ENCODE peak calls at places on chromosomes 16 and 17, in eight cellular contexts. One of them, this sample, is unnamed.

GRCh38 chr16:1181715-1182671 is 29.1 kb downstream of the CACNA1H start:
- DNase-seq in sigmoid colon: peak; percentile 94
- DNase-seq in ovary: peak; percentile 93
- DNase-seq in suprapubic skin: no peak
- DNase-seq in GM12891: no peak
- DNase-seq in upper lobe of left lung: peak; percentile 89
- DNase-seq in A549: peak; percentile 83
- DNase-seq in body of pancreas: peak; percentile 78
- DNase-seq in this sample: no peak

GRCh38 chr17:34487616-34488015 is 91.8 kb upstream of the TMEM132E start:
- DNase-seq in sigmoid colon: no peak
- DNase-seq in ovary: no peak
- DNase-seq in suprapubic skin: no peak
- DNase-seq in GM12891: no peak
- DNase-seq in upper lobe of left lung: peak; percentile 54
- DNase-seq in A549: no peak
- DNase-seq in body of pancreas: no peak
- DNase-seq in this sample: no peak

GRCh38 chr17:3973498-3974137 is 9.4 kb upstream of the ATP2A3 start:
- DNase-seq in sigmoid colon: no peak
- DNase-seq in ovary: no peak
- DNase-seq in suprapubic skin: no peak
- DNase-seq in GM12891: no peak
- DNase-seq in upper lobe of left lung: no peak
- DNase-seq in A549: no peak
- DNase-seq in body of pancreas: no peak
- DNase-seq in this sample: no peak

GRCh38 chr16:83443972-83444371 is 363.8 kb upstream of the HSBP1 start:
- DNase-seq in sigmoid colon: no peak
- DNase-seq in ovary: no peak
- DNase-seq in suprapubic skin: no peak
- DNase-seq in GM12891: no peak
- DNase-seq in upper lobe of left lung: no peak
- DNase-seq in A549: no peak
- DNase-seq in body of pancreas: no peak
- DNase-seq in this sample: no peak

GRCh38 chr16:56113223-56113622 is 78.1 kb upstream of the GNAO1 start:
- DNase-seq in sigmoid colon: no peak
- DNase-seq in ovary: no peak
- DNase-seq in suprapubic skin: no peak
- DNase-seq in GM12891: no peak
- DNase-seq in upper lobe of left lung: no peak
- DNase-seq in A549: no peak
- DNase-seq in body of pancreas: no peak
- DNase-seq in this sample: no peak

GRCh38 chr16:83722501-83723183 is 85.1 kb upstream of the HSBP1 start:
- DNase-seq in sigmoid colon: no peak
- DNase-seq in ovary: no peak
- DNase-seq in suprapubic skin: peak; percentile 28
- DNase-seq in GM12891: no peak
- DNase-seq in upper lobe of left lung: no peak
- DNase-seq in A549: no peak
- DNase-seq in body of pancreas: no peak
- DNase-seq in this sample: no peak

GRCh38 chr16:85978976-85979375 is 80.0 kb downstream of the IRF8 start:
- DNase-seq in sigmoid colon: no peak
- DNase-seq in ovary: no peak
- DNase-seq in suprapubic skin: no peak
- DNase-seq in GM12891: no peak
- DNase-seq in upper lobe of left lung: no peak
- DNase-seq in A549: no peak
- DNase-seq in body of pancreas: no peak
- DNase-seq in this sample: no peak

GRCh38 chr17:77687417-77687816 is 271.1 kb upstream of the TNRC6C start:
- DNase-seq in sigmoid colon: no peak
- DNase-seq in ovary: no peak
- DNase-seq in suprapubic skin: peak; percentile 28
- DNase-seq in GM12891: no peak
- DNase-seq in upper lobe of left lung: no peak
- DNase-seq in A549: no peak
- DNase-seq in body of pancreas: no peak
- DNase-seq in this sample: no peak

GRCh38 chr17:15273141-15273793 is 8.1 kb upstream of the PMP22 start:
- DNase-seq in sigmoid colon: no peak
- DNase-seq in ovary: no peak
- DNase-seq in suprapubic skin: no peak
- DNase-seq in GM12891: no peak
- DNase-seq in upper lobe of left lung: no peak
- DNase-seq in A549: peak; percentile 89
- DNase-seq in body of pancreas: no peak
- DNase-seq in this sample: peak; percentile 18

GRCh38 chr17:18280239-18280638 is 19.8 kb downstream of the MIEF2 start:
- DNase-seq in sigmoid colon: no peak
- DNase-seq in ovary: no peak
- DNase-seq in suprapubic skin: no peak
- DNase-seq in GM12891: no peak
- DNase-seq in upper lobe of left lung: no peak
- DNase-seq in A549: no peak
- DNase-seq in body of pancreas: no peak
- DNase-seq in this sample: no peak

GRCh38 chr17:50114849-50115357 is 15.1 kb downstream of the SAMD14 start:
- DNase-seq in sigmoid colon: no peak
- DNase-seq in ovary: no peak
- DNase-seq in suprapubic skin: no peak
- DNase-seq in GM12891: no peak
- DNase-seq in upper lobe of left lung: no peak
- DNase-seq in A549: peak; percentile 82
- DNase-seq in body of pancreas: peak; percentile 56
- DNase-seq in this sample: peak; percentile 56

GRCh38 chr16:77585852-77586251 is 136.5 kb upstream of the NUDT7 start:
- DNase-seq in sigmoid colon: no peak
- DNase-seq in ovary: no peak
- DNase-seq in suprapubic skin: no peak
- DNase-seq in GM12891: no peak
- DNase-seq in upper lobe of left lung: no peak
- DNase-seq in A549: peak; percentile 57
- DNase-seq in body of pancreas: no peak
- DNase-seq in this sample: no peak

GRCh38 chr16:87701505-87701921 is 64.3 kb downstream of the KLHDC4 start:
- DNase-seq in sigmoid colon: no peak
- DNase-seq in ovary: no peak
- DNase-seq in suprapubic skin: no peak
- DNase-seq in GM12891: no peak
- DNase-seq in upper lobe of left lung: peak; percentile 68
- DNase-seq in A549: no peak
- DNase-seq in body of pancreas: no peak
- DNase-seq in this sample: no peak

GRCh38 chr17:80430446-80431245 is 15.7 kb downstream of the ENDOV start:
- DNase-seq in sigmoid colon: no peak
- DNase-seq in ovary: no peak
- DNase-seq in suprapubic skin: no peak
- DNase-seq in GM12891: no peak
- DNase-seq in upper lobe of left lung: peak; percentile 43
- DNase-seq in A549: no peak
- DNase-seq in body of pancreas: no peak
- DNase-seq in this sample: no peak

GRCh38 chr17:76271669-76272540 is 6.8 kb downstream of the UBALD2 start:
- DNase-seq in sigmoid colon: no peak
- DNase-seq in ovary: peak; percentile 48
- DNase-seq in suprapubic skin: no peak
- DNase-seq in GM12891: peak; percentile 83
- DNase-seq in upper lobe of left lung: peak; percentile 87
- DNase-seq in A549: no peak
- DNase-seq in body of pancreas: peak; percentile 80
- DNase-seq in this sample: no peak

GRCh38 chr16:72664480-72665408 is 383.2 kb downstream of the ZFHX3 start:
- DNase-seq in sigmoid colon: peak; percentile 99
- DNase-seq in ovary: peak; percentile 96
- DNase-seq in suprapubic skin: peak; percentile 96
- DNase-seq in GM12891: peak; percentile 73
- DNase-seq in upper lobe of left lung: peak; percentile 90
- DNase-seq in A549: peak; percentile 98
- DNase-seq in body of pancreas: peak; percentile 98
- DNase-seq in this sample: peak; percentile 98

GRCh38 chr16:3716831-3717234 is 491 bp downstream of the TRAP1 start:
- DNase-seq in sigmoid colon: no peak
- DNase-seq in ovary: no peak
- DNase-seq in suprapubic skin: no peak
- DNase-seq in GM12891: no peak
- DNase-seq in upper lobe of left lung: no peak
- DNase-seq in A549: peak; percentile 29
- DNase-seq in body of pancreas: peak; percentile 58
- DNase-seq in this sample: peak; percentile 69

GRCh38 chr16:9526791-9527190 is 435.3 kb downstream of the HAPSTR1 start:
- DNase-seq in sigmoid colon: no peak
- DNase-seq in ovary: no peak
- DNase-seq in suprapubic skin: no peak
- DNase-seq in GM12891: no peak
- DNase-seq in upper lobe of left lung: no peak
- DNase-seq in A549: no peak
- DNase-seq in body of pancreas: no peak
- DNase-seq in this sample: no peak

GRCh38 chr17:75848523-75849303 is 4.5 kb upstream of the UNC13D start:
- DNase-seq in sigmoid colon: peak; percentile 82
- DNase-seq in ovary: peak; percentile 78
- DNase-seq in suprapubic skin: no peak
- DNase-seq in GM12891: peak; percentile 52
- DNase-seq in upper lobe of left lung: peak; percentile 83
- DNase-seq in A549: peak; percentile 78
- DNase-seq in body of pancreas: peak; percentile 90
- DNase-seq in this sample: peak; percentile 84

GRCh38 chr16:67207116-67207856 is 8.4 kb downstream of the ELMO3 start:
- DNase-seq in sigmoid colon: no peak
- DNase-seq in ovary: no peak
- DNase-seq in suprapubic skin: no peak
- DNase-seq in GM12891: no peak
- DNase-seq in upper lobe of left lung: peak; percentile 75
- DNase-seq in A549: no peak
- DNase-seq in body of pancreas: no peak
- DNase-seq in this sample: no peak
- TF ChIP-seq POLR2A in sigmoid colon: no peak
- TF ChIP-seq POLR2A in ovary: no peak
- TF ChIP-seq POLR2A in suprapubic skin: no peak
- TF ChIP-seq POLR2A in GM12891: no peak
- TF ChIP-seq POLR2A in upper lobe of left lung: no peak
- TF ChIP-seq POLR2A in A549: no peak
- TF ChIP-seq POLR2A in body of pancreas: no peak
- TF ChIP-seq POLR2A in this sample: peak; percentile 42

GRCh38 chr17:48818361-48818841 is 1.4 kb upstream of the TTLL6 start:
- DNase-seq in sigmoid colon: no peak
- DNase-seq in ovary: no peak
- DNase-seq in suprapubic skin: no peak
- DNase-seq in GM12891: no peak
- DNase-seq in upper lobe of left lung: no peak
- DNase-seq in A549: no peak
- DNase-seq in body of pancreas: no peak
- DNase-seq in this sample: no peak
- TF ChIP-seq POLR2A in sigmoid colon: no peak
- TF ChIP-seq POLR2A in ovary: no peak
- TF ChIP-seq POLR2A in suprapubic skin: no peak
- TF ChIP-seq POLR2A in GM12891: no peak
- TF ChIP-seq POLR2A in upper lobe of left lung: no peak
- TF ChIP-seq POLR2A in A549: no peak
- TF ChIP-seq POLR2A in body of pancreas: no peak
- TF ChIP-seq POLR2A in this sample: no peak

GRCh38 chr16:46923513-46924295 is 39.5 kb downstream of the GPT2 start:
- DNase-seq in sigmoid colon: no peak
- DNase-seq in ovary: no peak
- DNase-seq in suprapubic skin: no peak
- DNase-seq in GM12891: no peak
- DNase-seq in upper lobe of left lung: no peak
- DNase-seq in A549: no peak
- DNase-seq in body of pancreas: no peak
- DNase-seq in this sample: no peak
- TF ChIP-seq POLR2A in sigmoid colon: no peak
- TF ChIP-seq POLR2A in ovary: no peak
- TF ChIP-seq POLR2A in suprapubic skin: no peak
- TF ChIP-seq POLR2A in GM12891: no peak
- TF ChIP-seq POLR2A in upper lobe of left lung: no peak
- TF ChIP-seq POLR2A in A549: no peak
- TF ChIP-seq POLR2A in body of pancreas: no peak
- TF ChIP-seq POLR2A in this sample: no peak

GRCh38 chr17:81666092-81666341 is 388 bp downstream of the OXLD1 start:
- DNase-seq in sigmoid colon: no peak
- DNase-seq in ovary: no peak
- DNase-seq in suprapubic skin: no peak
- DNase-seq in GM12891: no peak
- DNase-seq in upper lobe of left lung: no peak
- DNase-seq in A549: no peak
- DNase-seq in body of pancreas: no peak
- DNase-seq in this sample: no peak

GRCh38 chr17:81664051-81664470 is 2.3 kb downstream of the OXLD1 start:
- DNase-seq in sigmoid colon: no peak
- DNase-seq in ovary: no peak
- DNase-seq in suprapubic skin: no peak
- DNase-seq in GM12891: no peak
- DNase-seq in upper lobe of left lung: peak; percentile 19
- DNase-seq in A549: no peak
- DNase-seq in body of pancreas: no peak
- DNase-seq in this sample: no peak

GRCh38 chr17:81667754-81668153 is 1.2 kb downstream of the CCDC137 start:
- DNase-seq in sigmoid colon: no peak
- DNase-seq in ovary: no peak
- DNase-seq in suprapubic skin: no peak
- DNase-seq in GM12891: no peak
- DNase-seq in upper lobe of left lung: no peak
- DNase-seq in A549: no peak
- DNase-seq in body of pancreas: no peak
- DNase-seq in this sample: peak; percentile 28

GRCh38 chr17:81666342-81667191 is at the start of the genes CCDC137 and OXLD1:
- DNase-seq in sigmoid colon: peak; percentile 98
- DNase-seq in ovary: peak; percentile 95
- DNase-seq in suprapubic skin: peak; percentile 97
- DNase-seq in GM12891: peak; percentile 98
- DNase-seq in upper lobe of left lung: peak; percentile 100
- DNase-seq in A549: peak; percentile 98
- DNase-seq in body of pancreas: peak; percentile 97
- DNase-seq in this sample: peak; percentile 97

DNA sequence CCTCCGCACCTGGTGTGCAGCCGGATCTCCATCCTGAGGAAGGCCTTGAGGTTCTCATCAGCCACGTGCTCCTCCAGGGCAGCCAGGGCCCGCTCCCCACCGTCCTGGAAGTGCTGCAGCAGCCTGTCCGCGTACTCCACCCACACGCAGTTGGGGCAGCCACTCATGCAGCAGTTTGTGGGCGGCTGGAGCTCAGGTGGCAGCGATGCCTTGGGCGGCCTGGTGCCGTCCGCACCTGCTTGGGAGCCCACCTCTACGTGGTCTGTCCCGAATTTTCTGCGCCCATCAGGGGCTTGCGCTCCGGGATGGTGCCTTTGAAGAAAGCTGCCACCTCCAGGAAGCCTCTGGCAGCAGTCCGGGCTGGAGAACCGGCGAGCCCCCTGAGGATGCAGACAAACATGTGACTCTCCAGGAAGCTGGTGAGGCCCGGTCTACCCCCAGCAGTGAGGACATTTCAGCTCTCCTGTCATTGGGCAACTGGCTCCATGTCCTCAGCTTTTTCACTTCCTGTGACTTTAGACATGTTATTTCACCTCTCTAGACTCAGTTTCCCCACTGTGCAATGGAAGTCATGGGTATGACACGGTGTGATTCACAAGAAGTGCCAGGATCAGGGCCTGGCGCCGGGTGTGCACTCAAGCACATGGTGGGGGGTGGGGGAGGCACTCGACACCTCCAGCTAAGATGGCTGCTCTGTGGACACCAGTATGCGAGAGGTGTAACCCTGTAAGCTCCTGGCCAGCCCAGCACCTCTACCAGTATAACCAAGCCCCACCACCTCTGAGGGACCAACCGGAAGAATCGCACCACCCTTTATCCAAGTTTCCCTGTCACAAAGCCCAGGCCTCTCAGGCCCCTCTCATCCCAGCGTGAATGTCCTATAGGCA is 957 bp downstream of the OXLD1 start:
- DNase-seq in sigmoid colon: peak; percentile 61
- DNase-seq in ovary: no peak
- DNase-seq in suprapubic skin: no peak
- DNase-seq in GM12891: peak; percentile 67
- DNase-seq in upper lobe of left lung: peak; percentile 72
- DNase-seq in A549: peak; percentile 61
- DNase-seq in body of pancreas: peak; percentile 17
- DNase-seq in this sample: peak; percentile 62
- TF ChIP-seq POLR2A in sigmoid colon: no peak
- TF ChIP-seq POLR2A in ovary: no peak
- TF ChIP-seq POLR2A in suprapubic skin: no peak
- TF ChIP-seq POLR2A in GM12891: peak; percentile 66
- TF ChIP-seq POLR2A in upper lobe of left lung: no peak
- TF ChIP-seq POLR2A in A549: peak; percentile 53
- TF ChIP-seq POLR2A in body of pancreas: no peak
- TF ChIP-seq POLR2A in this sample: no peak